ENCODE peak calls at places on chromosomes 2 and 18, in four cellular contexts. G is B cell, C is pancreas, E is G401. D is an unnamed sample.

GRCh38 chr2:151634726-151635467 is 99.4 kb downstream of the NEB start:
- DNase-seq in G (no peak), C (no peak), E (no peak), D (no peak)

GRCh38 chr2:25341753-25342371 is at the start of gene DNMT3A:
- DNase-seq in G (peak; percentile 74), C (peak; percentile 55), E (peak; percentile 80), D (peak; percentile 52)

GRCh38 chr18:54873884-54874255 is 45.6 kb downstream of the RAB27B start:
- DNase-seq in G (no peak), C (no peak), E (no peak), D (peak; percentile 90)

GRCh38 chr2:212364106-212364505 is 174.5 kb downstream of the ERBB4 start:
- DNase-seq in G (no peak), C (no peak), E (no peak), D (no peak)

GRCh38 chr2:234071664-234072063 is 21.2 kb downstream of the SPP2 start:
- DNase-seq in G (no peak), C (no peak), E (no peak), D (peak; percentile 37)

GRCh38 chr2:54422072-54422581 is 34.0 kb upstream of the SPTBN1 start:
- DNase-seq in G (peak; percentile 13), C (no peak), E (no peak), D (peak; percentile 17)

GRCh38 chr2:174112073-174112472 is 136.3 kb downstream of the OLA1 start:
- DNase-seq in G (no peak), C (no peak), E (no peak), D (no peak)

GRCh38 chr2:96869281-96869823 is 528 bp downstream of the SEMA4C start:
- DNase-seq in G (no peak), C (peak; percentile 75), E (no peak), D (no peak)

GRCh38 chr2:120850551-120850950 is 114.9 kb downstream of the GLI2 start:
- DNase-seq in G (no peak), C (no peak), E (no peak), D (no peak)

GRCh38 chr2:128289439-128289838 is 29.2 kb downstream of the HS6ST1 start:
- DNase-seq in G (no peak), C (no peak), E (no peak), D (no peak)

GRCh38 chr2:223297788-223298187 is 245.8 kb downstream of the KCNE4 start:
- DNase-seq in G (no peak), C (no peak), E (no peak), D (no peak)

D was measured in small intestine.